ENCODE peak calls at places on chromosomes 2 and 18, in six cellular contexts. E is HL-60, G is A673, O is B cell, X is endothelial cell, Z is OCI-LY7. D is an unnamed sample.

GRCh38 chr2:204977914-204978313 is 432.6 kb downstream of the PARD3B start:
- DNase-seq in E (no peak), G (peak), O (no peak), X (no peak), Z (no peak), D (no peak)

GRCh38 chr2:200300650-200301314 is 5.7 kb upstream of the SPATS2L start:
- DNase-seq in E (no peak), G (no peak), O (no peak), X (no peak), Z (no peak), D (no peak)

GRCh38 chr2:55618025-55618648 is 715 bp upstream of the PPP4R3B start:
- DNase-seq in E (peak), G (peak), O (peak), X (no peak), Z (peak), D (no peak)

GRCh38 chr2:102768253-102768652 is 6.4 kb downstream of the TMEM182 start:
- DNase-seq in E (no peak), G (no peak), O (no peak), X (no peak), Z (no peak), D (no peak)

GRCh38 chr2:173659522-173659921 is 304.9 kb downstream of the CDCA7 start:
- DNase-seq in E (no peak), G (no peak), O (no peak), X (no peak), Z (no peak), D (no peak)

GRCh38 chr18:65523461-65523860 is 227.4 kb upstream of the CDH7 start:
- DNase-seq in E (no peak), G (no peak), O (no peak), X (no peak), Z (no peak), D (no peak)

GRCh38 chr2:11753452-11753885 is 7.0 kb downstream of the LPIN1 start:
- DNase-seq in E (peak), G (no peak), O (peak), X (no peak), Z (peak), D (no peak)

GRCh38 chr2:10260130-10260529 is 42.6 kb upstream of the HPCAL1 start:
- DNase-seq in E (no peak), G (no peak), O (no peak), X (no peak), Z (no peak), D (no peak)

GRCh38 chr2:52336951-52337350 is 1305.0 kb upstream of the NRXN1 start:
- DNase-seq in E (no peak), G (no peak), O (no peak), X (no peak), Z (no peak), D (no peak)

GRCh38 chr2:128752691-128753263 is 434.1 kb upstream of the HS6ST1 start:
- DNase-seq in E (no peak), G (no peak), O (no peak), X (no peak), Z (peak), D (no peak)

GRCh38 chr2:226985227-226985946 is 149.5 kb downstream of the RHBDD1 start:
- DNase-seq in E (no peak), G (peak), O (no peak), X (peak), Z (peak), D (peak)

GRCh38 chr2:98528349-98528748 is 80.0 kb downstream of the COA5 start:
- DNase-seq in E (no peak), G (no peak), O (no peak), X (no peak), Z (no peak), D (no peak)

GRCh38 chr2:147636238-147636887 is 208.5 kb upstream of the ACVR2A start:
- DNase-seq in E (peak), G (no peak), O (no peak), X (no peak), Z (no peak), D (no peak)

GRCh38 chr18:61471832-61472406 is 138.7 kb downstream of the CDH20 start:
- DNase-seq in E (no peak), G (no peak), O (no peak), X (no peak), Z (no peak), D (no peak)

GRCh38 chr2:70084973-70085710 is 2.1 kb upstream of the PCBP1 start:
- DNase-seq in E (no peak), G (no peak), O (peak), X (no peak), Z (peak), D (no peak)

GRCh38 chr2:230907361-230908093 is 17.5 kb downstream of the GPR55 start:
- DNase-seq in E (no peak), G (no peak), O (peak), X (no peak), Z (no peak), D (no peak)

GRCh38 chr18:48996901-48997463 is 46.2 kb upstream of the SMAD7 start:
- DNase-seq in E (no peak), G (peak), O (no peak), X (no peak), Z (no peak), D (no peak)

GRCh38 chr2:241822264-241822623 is 13.3 kb downstream of the NEU4 start:
- DNase-seq in E (no peak), G (no peak), O (peak), X (no peak), Z (no peak), D (no peak)

GRCh38 chr2:112482309-112483046 is 522 bp downstream of the TTL start:
- DNase-seq in E (peak), G (peak), O (no peak), X (peak), Z (peak), D (peak)

GRCh38 chr2:11050565-11050964 is 104.7 kb upstream of the SLC66A3 start:
- DNase-seq in E (no peak), G (no peak), O (no peak), X (no peak), Z (no peak), D (no peak)

GRCh38 chr2:120226296-120226695 is 3.1 kb upstream of the TMEM185B start:
- DNase-seq in E (no peak), G (no peak), O (no peak), X (no peak), Z (no peak), D (no peak)

GRCh38 chr18:12628706-12629702 is 28.9 kb downstream of the SPIRE1 start:
- DNase-seq in E (no peak), G (peak), O (no peak), X (no peak), Z (no peak), D (no peak)

GRCh38 chr18:12422936-12423335 is 15.2 kb downstream of the PRELID3A start:
- DNase-seq in E (no peak), G (peak), O (no peak), X (no peak), Z (peak), D (no peak)

GRCh38 chr18:54100920-54101319 is 123.5 kb downstream of the MBD2 start:
- DNase-seq in E (no peak), G (no peak), O (no peak), X (no peak), Z (no peak), D (no peak)

GRCh38 chr18:24212939-24213338 is 74.1 kb downstream of the CABYR start:
- DNase-seq in E (no peak), G (no peak), O (no peak), X (no peak), Z (no peak), D (no peak)

GRCh38 chr2:28507806-28508764 is 12.2 kb downstream of the PLB1 start:
- DNase-seq in E (no peak), G (no peak), O (no peak), X (no peak), Z (no peak), D (no peak)

GRCh38 chr2:211745295-211746097 is 793.1 kb downstream of the ERBB4 start:
- DNase-seq in E (peak), G (peak), O (no peak), X (peak), Z (peak), D (peak)

GRCh38 chr18:21943456-21943855 is 202.9 kb downstream of the MIB1 start:
- DNase-seq in E (no peak), G (no peak), O (no peak), X (no peak), Z (no peak), D (no peak)

GRCh38 chr2:177306550-177306949 is 42.0 kb upstream of the NFE2L2 start:
- DNase-seq in E (no peak), G (no peak), O (no peak), X (no peak), Z (no peak), D (no peak)

GRCh38 chr2:177302552-177302951 is 38.0 kb upstream of the NFE2L2 start:
- DNase-seq in E (no peak), G (no peak), O (no peak), X (no peak), Z (no peak), D (no peak)

GRCh38 chr2:177298191-177298590 is 33.7 kb upstream of the NFE2L2 start:
- DNase-seq in E (no peak), G (no peak), O (no peak), X (no peak), Z (no peak), D (no peak)

DNA sequence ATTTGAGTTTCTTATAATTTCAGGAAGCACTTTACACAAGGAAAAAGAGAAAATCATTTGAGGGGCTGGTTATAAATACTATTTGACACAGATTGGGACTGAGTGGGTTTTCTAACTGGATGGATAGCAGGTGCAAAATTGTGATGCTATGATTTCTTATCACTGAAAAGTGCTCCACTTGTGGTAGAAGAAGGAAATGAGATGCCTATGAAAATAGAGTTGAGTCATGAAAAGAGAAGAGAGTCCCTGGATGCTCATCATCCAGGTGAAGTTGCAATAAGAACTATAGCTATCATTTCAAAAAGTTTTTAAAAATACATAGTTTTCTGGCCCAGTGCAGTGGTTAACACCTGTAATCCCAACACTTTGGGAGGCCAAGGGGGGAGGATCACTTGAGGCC is 39.4 kb upstream of the NFE2L2 start:
- DNase-seq in E (no peak), G (no peak), O (no peak), X (no peak), Z (no peak), D (no peak)
- TF ChIP-seq CTCF in E (no peak), G (no peak), O (no peak), X (no peak), Z (peak), D (no peak)

DNA sequence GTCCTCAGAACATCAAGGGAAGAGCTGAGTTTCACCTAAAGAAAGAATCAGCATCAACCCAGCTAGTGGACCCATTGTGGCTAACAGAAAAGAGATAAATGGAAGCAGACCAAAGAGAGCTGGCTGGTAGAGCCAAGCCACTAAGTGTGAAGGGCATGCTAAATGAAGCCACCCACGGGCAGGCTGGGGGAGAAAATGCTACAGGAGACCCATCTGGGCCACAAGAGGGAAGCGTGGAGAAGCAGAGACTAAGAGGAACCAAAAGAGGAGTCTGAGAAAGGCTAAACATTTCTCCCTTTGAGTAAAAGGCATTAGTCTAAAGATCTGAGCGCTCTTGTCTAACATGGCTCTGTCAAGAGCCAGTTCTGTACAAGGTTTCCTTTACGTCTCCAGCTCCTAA is 15.8 kb downstream of the CWC22 start:
- DNase-seq in E (no peak), G (peak), O (no peak), X (no peak), Z (peak), D (no peak)
- TF ChIP-seq CTCF in E (no peak), G (peak), O (no peak), X (no peak), Z (peak), D (no peak)

GRCh38 chr2:180314086-180314485 is 307.0 kb upstream of the CWC22 start:
- DNase-seq in E (no peak), G (no peak), O (no peak), X (no peak), Z (no peak), D (no peak)
- TF ChIP-seq CTCF in E (no peak), G (no peak), O (no peak), X (no peak), Z (no peak), D (no peak)

DNA sequence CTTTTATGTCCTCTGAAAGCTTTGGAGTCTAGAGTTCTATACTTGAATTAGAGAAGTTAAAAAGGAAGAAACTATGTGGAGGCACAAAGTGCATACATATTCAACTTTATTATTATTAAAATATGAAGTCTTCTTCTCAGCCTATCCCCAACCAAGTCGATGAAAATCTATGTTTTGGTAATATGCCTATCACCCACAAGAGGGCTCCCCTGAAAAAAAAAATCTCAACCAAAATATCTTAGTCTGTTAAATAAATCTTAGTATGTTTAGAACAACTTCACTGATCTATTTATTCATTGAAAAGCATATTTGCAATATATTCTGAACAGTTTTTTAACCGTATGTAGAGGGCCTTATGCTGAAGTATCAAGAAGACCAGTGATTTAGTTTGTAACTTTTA is 804.5 kb downstream of the TDRD15 start:
- DNase-seq in E (no peak), G (peak), O (no peak), X (no peak), Z (no peak), D (no peak)
- TF ChIP-seq CTCF in E (no peak), G (peak), O (no peak), X (peak), Z (peak), D (peak)

DNA sequence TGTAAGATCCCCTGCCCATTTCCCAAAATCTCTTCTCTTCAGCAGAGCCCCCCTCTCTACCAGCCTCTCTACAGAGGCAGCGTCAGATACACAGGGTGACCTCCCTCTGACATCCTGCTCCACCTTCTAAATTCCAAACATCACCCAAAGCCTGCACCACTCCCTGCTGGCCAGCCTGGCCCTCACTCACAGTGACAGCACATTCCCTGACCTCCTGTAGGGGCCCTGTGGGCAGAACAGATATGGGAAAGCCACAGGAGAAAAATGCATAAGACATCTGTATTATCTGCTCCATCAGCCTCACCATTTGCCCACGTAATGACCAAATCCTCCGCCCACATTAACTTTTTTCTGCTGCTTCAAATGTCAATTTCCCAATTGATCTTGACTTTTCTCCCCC is 40.6 kb downstream of the TRABD2A start:
- DNase-seq in E (no peak), G (no peak), O (no peak), X (no peak), Z (no peak), D (no peak)
- TF ChIP-seq CTCF in E (no peak), G (no peak), O (no peak), X (no peak), Z (no peak), D (peak)

GRCh38 chr2:220562375-220563140 is 935.1 kb downstream of the SLC4A3 start:
- DNase-seq in E (no peak), G (no peak), O (no peak), X (no peak), Z (no peak), D (no peak)
- TF ChIP-seq CTCF in E (no peak), G (no peak), O (no peak), X (no peak), Z (no peak), D (no peak)

DNA sequence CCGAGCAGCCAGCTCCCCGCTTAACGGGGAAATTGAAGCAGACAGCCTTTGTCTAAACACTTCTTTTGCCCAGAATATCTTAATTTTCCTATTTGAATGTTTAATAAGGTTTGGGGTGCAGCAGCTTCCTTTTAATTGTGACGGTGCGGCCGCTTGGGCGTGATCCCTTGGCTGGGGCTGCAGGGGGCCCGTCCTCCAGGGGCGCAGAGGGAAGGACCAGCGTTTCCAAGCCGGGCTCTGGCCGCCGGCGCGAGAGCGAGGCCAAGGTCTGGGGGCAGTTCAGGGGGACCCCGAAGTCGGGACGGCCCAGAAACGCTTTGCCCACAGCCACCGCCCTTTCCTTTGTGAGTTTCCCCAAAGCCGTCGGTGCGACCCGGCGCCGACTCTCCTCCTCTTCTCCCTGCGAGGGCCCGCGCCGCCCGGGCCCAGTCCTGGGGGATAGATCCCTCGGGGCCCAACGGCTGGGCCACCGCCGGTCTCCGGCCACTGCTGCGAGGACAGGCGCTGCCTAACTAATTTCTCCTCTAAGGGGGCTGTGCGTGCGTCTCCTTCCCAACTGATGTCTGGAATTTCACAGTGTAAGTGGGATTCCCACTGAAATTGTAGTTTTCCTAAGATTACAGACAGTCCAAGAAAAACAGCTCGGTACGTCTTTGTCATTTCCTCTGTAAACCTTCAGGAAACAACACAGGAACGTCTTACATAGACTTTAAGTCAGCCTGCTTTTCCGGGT is 139.7 kb upstream of the SIX3 start:
- DNase-seq in E (no peak), G (no peak), O (no peak), X (peak), Z (no peak), D (peak)
- TF ChIP-seq CTCF in E (no peak), G (no peak), O (no peak), X (no peak), Z (no peak), D (no peak)